ENCODE peak calls at places on chromosome 20, in four cellular contexts. One of them, this sample, is unnamed.

GRCh38 chr20:36826556-36827244 is 49.2 kb upstream of the TLDC2 start:
- DNase-seq in HepG2: no peak
- DNase-seq in K562: no peak
- DNase-seq in H1: no peak
- DNase-seq in this sample: no peak

GRCh38 chr20:18712116-18712515 is 101.5 kb upstream of the SCP2D1 start:
- DNase-seq in H1: no peak
- DNase-seq in K562: no peak
- DNase-seq in HepG2: no peak
- DNase-seq in this sample: no peak

GRCh38 chr20:43840382-43841070 is 74.1 kb upstream of the TOX2 start:
- DNase-seq in H1: peak
- DNase-seq in HepG2: peak
- DNase-seq in K562: peak
- DNase-seq in this sample: no peak

GRCh38 chr20:5535211-5535756 is 214.9 kb upstream of the SHLD1 start:
- DNase-seq in HepG2: peak
- DNase-seq in K562: peak
- DNase-seq in H1: no peak
- DNase-seq in this sample: no peak

GRCh38 chr20:35560105-35560511 is 18.2 kb downstream of the ERGIC3 start:
- DNase-seq in H1: no peak
- DNase-seq in HepG2: no peak
- DNase-seq in K562: peak
- DNase-seq in this sample: no peak

GRCh38 chr20:62058941-62059340 is 6.7 kb downstream of the TAF4 start:
- DNase-seq in H1: no peak
- DNase-seq in HepG2: no peak
- DNase-seq in K562: peak
- DNase-seq in this sample: no peak

GRCh38 chr20:59598625-59599310 is 5.6 kb upstream of the PHACTR3 start:
- DNase-seq in H1: peak
- DNase-seq in K562: peak
- DNase-seq in HepG2: peak
- DNase-seq in this sample: peak

GRCh38 chr20:15248618-15249395 is 911.4 kb upstream of the FLRT3 start:
- DNase-seq in H1: no peak
- DNase-seq in K562: no peak
- DNase-seq in HepG2: no peak
- DNase-seq in this sample: no peak

GRCh38 chr20:49799698-49800097 is 12.9 kb upstream of the SLC9A8 start:
- DNase-seq in H1: no peak
- DNase-seq in HepG2: peak
- DNase-seq in K562: no peak
- DNase-seq in this sample: no peak

GRCh38 chr20:45372646-45373352 is 5.3 kb downstream of the TP53TG5 start:
- DNase-seq in H1: peak
- DNase-seq in K562: no peak
- DNase-seq in HepG2: no peak
- DNase-seq in this sample: no peak

DNA sequence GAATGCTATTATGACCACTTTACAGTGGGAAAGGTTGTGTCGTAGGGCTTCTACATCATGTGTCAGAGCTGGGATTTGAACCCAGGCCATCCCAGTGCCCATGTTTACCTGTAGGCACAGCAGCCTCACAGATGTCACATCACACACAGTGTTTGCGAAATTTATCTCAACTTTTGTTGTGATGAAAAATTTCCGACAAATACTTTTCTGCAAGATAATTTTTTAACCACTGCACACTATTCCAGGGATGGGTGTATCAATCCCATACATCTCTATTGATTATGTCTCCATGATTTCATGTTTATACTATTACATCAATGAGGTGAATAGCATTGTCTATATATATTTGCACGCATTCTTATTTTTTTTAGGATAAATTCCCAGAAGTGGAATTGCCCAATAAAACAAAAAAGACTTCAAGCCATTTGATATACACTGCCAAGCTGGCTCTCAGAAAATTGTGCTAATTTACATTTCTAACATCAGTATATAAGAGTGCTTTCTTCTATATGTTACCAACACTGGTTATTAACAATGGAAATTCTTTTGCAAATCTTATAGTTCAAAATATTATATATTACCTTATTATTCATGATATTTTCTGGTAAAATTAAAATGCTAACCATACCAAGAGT is 189.1 kb upstream of the ZNF217 start:
- DNase-seq in K562: no peak
- DNase-seq in H1: no peak
- DNase-seq in HepG2: no peak
- DNase-seq in this sample: no peak
- TF ChIP-seq BRCA1 in K562: no peak
- TF ChIP-seq BRCA1 in H1: no peak
- TF ChIP-seq BRCA1 in HepG2: no peak
- TF ChIP-seq BRCA1 in this sample: no peak

GRCh38 chr20:58447733-58448391 is 58.8 kb downstream of the VAPB start:
- DNase-seq in HepG2: peak
- DNase-seq in K562: peak
- DNase-seq in H1: peak
- DNase-seq in this sample: no peak

GRCh38 chr20:58452667-58453255 is 62.4 kb downstream of the APCDD1L start:
- DNase-seq in K562: no peak
- DNase-seq in HepG2: no peak
- DNase-seq in H1: no peak
- DNase-seq in this sample: no peak

GRCh38 chr20:58449703-58450138 is 60.7 kb downstream of the VAPB start:
- DNase-seq in H1: no peak
- DNase-seq in K562: no peak
- DNase-seq in HepG2: no peak
- DNase-seq in this sample: no peak

GRCh38 chr20:58448958-58449357 is 59.9 kb downstream of the VAPB start:
- DNase-seq in H1: no peak
- DNase-seq in K562: no peak
- DNase-seq in HepG2: no peak
- DNase-seq in this sample: no peak

GRCh38 chr20:58450259-58450658 is 61.2 kb downstream of the VAPB start:
- DNase-seq in H1: no peak
- DNase-seq in HepG2: no peak
- DNase-seq in K562: no peak
- DNase-seq in this sample: peak
- TF ChIP-seq SIN3A in H1: no peak
- TF ChIP-seq SIN3A in HepG2: no peak
- TF ChIP-seq SIN3A in K562: no peak
- TF ChIP-seq SIN3A in this sample: no peak

DNA sequence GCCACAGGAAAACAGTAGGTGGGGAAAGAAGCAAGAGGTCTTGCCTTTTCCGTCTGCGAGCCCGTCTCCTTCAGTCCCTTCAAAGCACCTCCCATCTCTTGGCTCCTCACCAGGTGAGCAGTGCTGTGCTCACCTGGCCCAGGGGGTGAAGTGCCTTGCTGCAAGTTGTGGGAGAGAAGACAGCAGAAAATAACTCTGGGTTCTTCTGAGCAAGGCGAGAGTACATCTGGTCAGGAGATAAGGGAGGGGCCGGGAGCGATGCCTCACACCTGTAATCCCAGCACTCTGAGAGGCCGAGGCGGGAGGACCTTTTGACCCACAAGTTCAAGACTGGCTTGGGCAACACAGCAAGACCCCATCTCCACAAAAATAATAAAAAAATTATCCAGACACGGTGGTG is 35.6 kb upstream of the TGM3 start:
- DNase-seq in H1: no peak
- DNase-seq in K562: no peak
- DNase-seq in HepG2: no peak
- DNase-seq in this sample: no peak
- TF ChIP-seq BRCA1 in H1: no peak
- TF ChIP-seq BRCA1 in K562: no peak
- TF ChIP-seq BRCA1 in HepG2: no peak
- TF ChIP-seq BRCA1 in this sample: no peak

GRCh38 chr20:60820918-60821317 is 431.1 kb upstream of the CDH4 start:
- DNase-seq in K562: no peak
- DNase-seq in H1: no peak
- DNase-seq in HepG2: no peak
- DNase-seq in this sample: no peak
- TF ChIP-seq SIN3A in K562: no peak
- TF ChIP-seq SIN3A in H1: no peak
- TF ChIP-seq SIN3A in HepG2: no peak
- TF ChIP-seq SIN3A in this sample: no peak

DNA sequence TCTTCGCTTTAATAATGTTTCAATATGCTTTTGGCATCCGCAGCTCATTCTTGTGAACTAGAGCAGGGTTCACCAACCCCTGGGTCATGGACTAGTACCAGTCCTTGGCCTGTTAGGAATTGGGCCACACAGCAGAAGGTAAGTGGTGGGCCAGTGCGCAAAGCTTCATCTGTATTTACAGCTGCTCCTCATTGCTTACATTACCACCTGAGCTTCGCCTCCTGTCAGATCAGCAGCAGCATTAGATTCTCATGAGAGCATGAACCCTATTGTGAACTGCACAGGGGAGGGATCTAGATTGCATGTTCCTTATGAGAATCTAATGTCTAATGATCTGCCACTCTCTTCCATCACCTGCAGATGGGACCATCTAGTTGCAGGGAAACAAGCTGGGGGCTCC is 75.5 kb upstream of the GGTLC1 start:
- DNase-seq in K562: no peak
- DNase-seq in H1: no peak
- DNase-seq in HepG2: no peak
- DNase-seq in this sample: no peak
- TF ChIP-seq BRCA1 in K562: no peak
- TF ChIP-seq BRCA1 in H1: no peak
- TF ChIP-seq BRCA1 in HepG2: no peak
- TF ChIP-seq BRCA1 in this sample: no peak

GRCh38 chr20:41969656-41970055 is 351.5 kb upstream of the CHD6 start:
- DNase-seq in HepG2: no peak
- DNase-seq in K562: no peak
- DNase-seq in H1: no peak
- DNase-seq in this sample: no peak
- TF ChIP-seq SIN3A in HepG2: no peak
- TF ChIP-seq SIN3A in K562: no peak
- TF ChIP-seq SIN3A in H1: no peak
- TF ChIP-seq SIN3A in this sample: no peak

DNA sequence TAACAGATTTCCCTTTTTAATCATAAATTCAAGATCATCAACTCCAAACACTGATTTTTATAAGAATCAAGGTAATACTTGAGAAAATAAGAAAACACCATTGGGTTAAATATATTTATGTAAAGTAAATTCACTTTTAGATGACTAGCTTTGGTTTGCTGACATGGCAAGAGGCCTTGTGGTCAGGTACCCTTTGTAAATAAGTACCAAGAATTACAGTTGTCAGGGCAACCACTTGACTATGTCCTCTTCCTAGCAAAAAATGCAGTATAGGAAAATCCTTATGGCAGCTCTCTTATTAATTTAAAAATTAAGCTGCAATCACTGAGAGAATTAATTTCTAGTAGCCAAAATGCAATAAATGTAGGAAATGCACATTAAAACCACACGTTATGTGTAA is 153.8 kb downstream of the INSM1 start:
- DNase-seq in K562: no peak
- DNase-seq in H1: no peak
- DNase-seq in HepG2: no peak
- DNase-seq in this sample: no peak
- TF ChIP-seq BRCA1 in K562: no peak
- TF ChIP-seq BRCA1 in H1: no peak
- TF ChIP-seq BRCA1 in HepG2: no peak
- TF ChIP-seq BRCA1 in this sample: no peak

GRCh38 chr20:10523438-10523837 is 88.3 kb downstream of the SLX4IP start:
- DNase-seq in H1: no peak
- DNase-seq in K562: no peak
- DNase-seq in HepG2: no peak
- DNase-seq in this sample: no peak

GRCh38 chr20:10519361-10520048 is 84.4 kb downstream of the SLX4IP start:
- DNase-seq in HepG2: no peak
- DNase-seq in K562: no peak
- DNase-seq in H1: no peak
- DNase-seq in this sample: peak

GRCh38 chr20:10522328-10522727 is 87.2 kb downstream of the SLX4IP start:
- DNase-seq in HepG2: no peak
- DNase-seq in K562: no peak
- DNase-seq in H1: no peak
- DNase-seq in this sample: no peak

GRCh38 chr20:10521836-10522235 is 86.7 kb downstream of the SLX4IP start:
- DNase-seq in H1: no peak
- DNase-seq in HepG2: no peak
- DNase-seq in K562: no peak
- DNase-seq in this sample: no peak

GRCh38 chr20:10521068-10521834 is 86.1 kb downstream of the SLX4IP start:
- DNase-seq in K562: no peak
- DNase-seq in HepG2: peak
- DNase-seq in H1: no peak
- DNase-seq in this sample: no peak
- TF ChIP-seq SIN3A in K562: no peak
- TF ChIP-seq SIN3A in HepG2: no peak
- TF ChIP-seq SIN3A in H1: no peak
- TF ChIP-seq SIN3A in this sample: no peak

DNA sequence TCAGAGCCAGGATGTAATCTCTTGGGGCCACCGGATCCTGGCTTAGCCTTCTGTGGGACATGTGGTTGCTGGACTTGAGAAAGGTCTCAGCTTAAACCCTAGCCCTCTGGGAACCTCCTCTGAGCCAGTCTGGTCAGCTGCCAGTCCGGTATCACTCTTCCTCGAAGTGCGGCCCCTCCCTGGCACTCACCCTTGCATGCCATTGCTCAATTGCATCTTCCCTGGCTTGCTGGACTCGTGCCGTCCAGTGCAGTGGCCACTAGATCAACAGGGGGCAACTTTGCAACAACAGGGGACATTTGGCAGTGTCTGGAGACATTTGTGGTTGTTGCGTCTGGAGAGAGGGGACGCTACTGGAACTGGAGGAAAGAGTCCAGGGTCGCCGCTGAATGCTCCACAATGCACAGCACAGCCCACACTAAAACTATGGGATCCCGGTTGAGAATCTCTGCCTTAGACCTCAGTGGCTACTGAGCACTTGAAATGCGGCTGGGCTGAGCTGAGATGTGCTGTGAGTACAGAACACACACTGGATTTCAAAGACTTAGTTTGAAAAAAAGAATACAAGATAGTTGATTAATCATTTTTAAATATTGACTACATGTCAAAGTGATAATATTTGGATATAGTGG is 152.1 kb downstream of the TFAP2C start:
- DNase-seq in H1: no peak
- DNase-seq in HepG2: no peak
- DNase-seq in K562: no peak
- DNase-seq in this sample: no peak
- TF ChIP-seq BRCA1 in H1: no peak
- TF ChIP-seq BRCA1 in HepG2: no peak
- TF ChIP-seq BRCA1 in K562: no peak
- TF ChIP-seq BRCA1 in this sample: no peak